ENCODE peak calls at places on chromosomes 6 and 20, in seven cellular contexts. One of them, this sample, is unnamed.

GRCh38 chr6:3270258-3270657 is 11.5 kb downstream of the PSMG4 start:
- DNase-seq in neural crest cell: no peak
- DNase-seq in SK-MEL-5: no peak
- DNase-seq in Calu3: no peak
- DNase-seq in stimulated activated CD4-positive, alpha-beta T cell treated with anti-CD3 and anti-CD28 coated beads, Interleukin-4, amount 100 ng/mL, for 24 hours: no peak
- DNase-seq in HTR-8/SVneo: no peak
- DNase-seq in naive thymus-derived CD8-positive, alpha-beta T cell: no peak
- DNase-seq in this sample: no peak

GRCh38 chr6:22145294-22145693 is 151.5 kb downstream of the PRL start:
- DNase-seq in neural crest cell: no peak
- DNase-seq in SK-MEL-5: no peak
- DNase-seq in Calu3: no peak
- DNase-seq in stimulated activated CD4-positive, alpha-beta T cell treated with anti-CD3 and anti-CD28 coated beads, Interleukin-4, amount 100 ng/mL, for 24 hours: no peak
- DNase-seq in HTR-8/SVneo: no peak
- DNase-seq in naive thymus-derived CD8-positive, alpha-beta T cell: no peak
- DNase-seq in this sample: no peak

GRCh38 chr6:3165631-3166534 is 8.5 kb upstream of the TUBB2A start:
- DNase-seq in neural crest cell: no peak
- DNase-seq in SK-MEL-5: peak
- DNase-seq in Calu3: no peak
- DNase-seq in stimulated activated CD4-positive, alpha-beta T cell treated with anti-CD3 and anti-CD28 coated beads, Interleukin-4, amount 100 ng/mL, for 24 hours: no peak
- DNase-seq in HTR-8/SVneo: no peak
- DNase-seq in naive thymus-derived CD8-positive, alpha-beta T cell: no peak
- DNase-seq in this sample: no peak

GRCh38 chr20:3032624-3033023 is 10.8 kb upstream of the GNRH2 start:
- DNase-seq in neural crest cell: no peak
- DNase-seq in SK-MEL-5: no peak
- DNase-seq in Calu3: no peak
- DNase-seq in stimulated activated CD4-positive, alpha-beta T cell treated with anti-CD3 and anti-CD28 coated beads, Interleukin-4, amount 100 ng/mL, for 24 hours: no peak
- DNase-seq in HTR-8/SVneo: no peak
- DNase-seq in naive thymus-derived CD8-positive, alpha-beta T cell: no peak
- DNase-seq in this sample: no peak

GRCh38 chr6:128826606-128827005 is 56.3 kb upstream of the LAMA2 start:
- DNase-seq in neural crest cell: no peak
- DNase-seq in SK-MEL-5: no peak
- DNase-seq in Calu3: no peak
- DNase-seq in stimulated activated CD4-positive, alpha-beta T cell treated with anti-CD3 and anti-CD28 coated beads, Interleukin-4, amount 100 ng/mL, for 24 hours: no peak
- DNase-seq in HTR-8/SVneo: no peak
- DNase-seq in naive thymus-derived CD8-positive, alpha-beta T cell: no peak
- DNase-seq in this sample: no peak

GRCh38 chr20:1185781-1186334 is 1.1 kb upstream of the TMEM74B start:
- DNase-seq in neural crest cell: peak
- DNase-seq in SK-MEL-5: peak
- DNase-seq in Calu3: peak
- DNase-seq in stimulated activated CD4-positive, alpha-beta T cell treated with anti-CD3 and anti-CD28 coated beads, Interleukin-4, amount 100 ng/mL, for 24 hours: peak
- DNase-seq in HTR-8/SVneo: peak
- DNase-seq in naive thymus-derived CD8-positive, alpha-beta T cell: peak
- DNase-seq in this sample: peak

GRCh38 chr6:3396503-3397180 is 60.2 kb downstream of the SLC22A23 start:
- DNase-seq in neural crest cell: no peak
- DNase-seq in SK-MEL-5: no peak
- DNase-seq in Calu3: no peak
- DNase-seq in stimulated activated CD4-positive, alpha-beta T cell treated with anti-CD3 and anti-CD28 coated beads, Interleukin-4, amount 100 ng/mL, for 24 hours: no peak
- DNase-seq in HTR-8/SVneo: no peak
- DNase-seq in naive thymus-derived CD8-positive, alpha-beta T cell: no peak
- DNase-seq in this sample: no peak

GRCh38 chr6:31204751-31205145 is 34.3 kb upstream of the POU5F1 start:
- DNase-seq in neural crest cell: no peak
- DNase-seq in SK-MEL-5: no peak
- DNase-seq in Calu3: no peak
- DNase-seq in stimulated activated CD4-positive, alpha-beta T cell treated with anti-CD3 and anti-CD28 coated beads, Interleukin-4, amount 100 ng/mL, for 24 hours: no peak
- DNase-seq in HTR-8/SVneo: no peak
- DNase-seq in naive thymus-derived CD8-positive, alpha-beta T cell: no peak
- DNase-seq in this sample: no peak

GRCh38 chr6:39451831-39452230 is 129.3 kb upstream of the KCNK16 start:
- DNase-seq in neural crest cell: no peak
- DNase-seq in SK-MEL-5: peak
- DNase-seq in Calu3: no peak
- DNase-seq in stimulated activated CD4-positive, alpha-beta T cell treated with anti-CD3 and anti-CD28 coated beads, Interleukin-4, amount 100 ng/mL, for 24 hours: no peak
- DNase-seq in HTR-8/SVneo: no peak
- DNase-seq in naive thymus-derived CD8-positive, alpha-beta T cell: no peak
- DNase-seq in this sample: no peak

GRCh38 chr6:169921853-169922779 is 170.7 kb downstream of the ERMARD start:
- DNase-seq in neural crest cell: no peak
- DNase-seq in SK-MEL-5: no peak
- DNase-seq in Calu3: no peak
- DNase-seq in stimulated activated CD4-positive, alpha-beta T cell treated with anti-CD3 and anti-CD28 coated beads, Interleukin-4, amount 100 ng/mL, for 24 hours: peak
- DNase-seq in HTR-8/SVneo: no peak
- DNase-seq in naive thymus-derived CD8-positive, alpha-beta T cell: no peak
- DNase-seq in this sample: peak

GRCh38 chr20:57255183-57255582 is 11.3 kb downstream of the BMP7 start:
- DNase-seq in neural crest cell: no peak
- DNase-seq in SK-MEL-5: no peak
- DNase-seq in Calu3: no peak
- DNase-seq in stimulated activated CD4-positive, alpha-beta T cell treated with anti-CD3 and anti-CD28 coated beads, Interleukin-4, amount 100 ng/mL, for 24 hours: no peak
- DNase-seq in HTR-8/SVneo: no peak
- DNase-seq in naive thymus-derived CD8-positive, alpha-beta T cell: no peak
- DNase-seq in this sample: no peak

GRCh38 chr6:4914412-4915159 is 89.3 kb downstream of the RPP40 start:
- DNase-seq in neural crest cell: no peak
- DNase-seq in SK-MEL-5: no peak
- DNase-seq in Calu3: no peak
- DNase-seq in stimulated activated CD4-positive, alpha-beta T cell treated with anti-CD3 and anti-CD28 coated beads, Interleukin-4, amount 100 ng/mL, for 24 hours: peak
- DNase-seq in HTR-8/SVneo: peak
- DNase-seq in naive thymus-derived CD8-positive, alpha-beta T cell: no peak
- DNase-seq in this sample: no peak

GRCh38 chr20:62795023-62795761 is 1.1 kb upstream of the MRGBP start:
- DNase-seq in neural crest cell: peak
- DNase-seq in SK-MEL-5: peak
- DNase-seq in Calu3: peak
- DNase-seq in stimulated activated CD4-positive, alpha-beta T cell treated with anti-CD3 and anti-CD28 coated beads, Interleukin-4, amount 100 ng/mL, for 24 hours: peak
- DNase-seq in HTR-8/SVneo: peak
- DNase-seq in naive thymus-derived CD8-positive, alpha-beta T cell: peak
- DNase-seq in this sample: peak

GRCh38 chr20:6703047-6703446 is 64.4 kb upstream of the BMP2 start:
- DNase-seq in neural crest cell: no peak
- DNase-seq in SK-MEL-5: no peak
- DNase-seq in Calu3: no peak
- DNase-seq in stimulated activated CD4-positive, alpha-beta T cell treated with anti-CD3 and anti-CD28 coated beads, Interleukin-4, amount 100 ng/mL, for 24 hours: no peak
- DNase-seq in HTR-8/SVneo: no peak
- DNase-seq in naive thymus-derived CD8-positive, alpha-beta T cell: no peak
- DNase-seq in this sample: no peak

GRCh38 chr6:13262302-13263006 is 65.9 kb downstream of the TBC1D7 start:
- DNase-seq in neural crest cell: no peak
- DNase-seq in SK-MEL-5: no peak
- DNase-seq in Calu3: no peak
- DNase-seq in stimulated activated CD4-positive, alpha-beta T cell treated with anti-CD3 and anti-CD28 coated beads, Interleukin-4, amount 100 ng/mL, for 24 hours: no peak
- DNase-seq in HTR-8/SVneo: no peak
- DNase-seq in naive thymus-derived CD8-positive, alpha-beta T cell: no peak
- DNase-seq in this sample: no peak

GRCh38 chr20:11144114-11144513 is 470.3 kb upstream of the JAG1 start:
- DNase-seq in neural crest cell: no peak
- DNase-seq in SK-MEL-5: no peak
- DNase-seq in Calu3: no peak
- DNase-seq in stimulated activated CD4-positive, alpha-beta T cell treated with anti-CD3 and anti-CD28 coated beads, Interleukin-4, amount 100 ng/mL, for 24 hours: no peak
- DNase-seq in HTR-8/SVneo: peak
- DNase-seq in naive thymus-derived CD8-positive, alpha-beta T cell: no peak
- DNase-seq in this sample: no peak

GRCh38 chr6:6806793-6807518 is 218.4 kb downstream of the LY86 start:
- DNase-seq in neural crest cell: no peak
- DNase-seq in SK-MEL-5: no peak
- DNase-seq in Calu3: no peak
- DNase-seq in stimulated activated CD4-positive, alpha-beta T cell treated with anti-CD3 and anti-CD28 coated beads, Interleukin-4, amount 100 ng/mL, for 24 hours: no peak
- DNase-seq in HTR-8/SVneo: no peak
- DNase-seq in naive thymus-derived CD8-positive, alpha-beta T cell: no peak
- DNase-seq in this sample: no peak

GRCh38 chr20:40111282-40111681 is 577.8 kb downstream of the MAFB start:
- DNase-seq in neural crest cell: no peak
- DNase-seq in SK-MEL-5: no peak
- DNase-seq in Calu3: no peak
- DNase-seq in stimulated activated CD4-positive, alpha-beta T cell treated with anti-CD3 and anti-CD28 coated beads, Interleukin-4, amount 100 ng/mL, for 24 hours: no peak
- DNase-seq in HTR-8/SVneo: no peak
- DNase-seq in naive thymus-derived CD8-positive, alpha-beta T cell: no peak
- DNase-seq in this sample: no peak

GRCh38 chr6:158772851-158773371 is 46.3 kb downstream of the EZR start:
- DNase-seq in neural crest cell: no peak
- DNase-seq in SK-MEL-5: no peak
- DNase-seq in Calu3: no peak
- DNase-seq in stimulated activated CD4-positive, alpha-beta T cell treated with anti-CD3 and anti-CD28 coated beads, Interleukin-4, amount 100 ng/mL, for 24 hours: no peak
- DNase-seq in HTR-8/SVneo: no peak
- DNase-seq in naive thymus-derived CD8-positive, alpha-beta T cell: no peak
- DNase-seq in this sample: no peak

GRCh38 chr6:71139249-71139648 is 149.4 kb upstream of the OGFRL1 start:
- DNase-seq in neural crest cell: no peak
- DNase-seq in SK-MEL-5: no peak
- DNase-seq in Calu3: peak
- DNase-seq in stimulated activated CD4-positive, alpha-beta T cell treated with anti-CD3 and anti-CD28 coated beads, Interleukin-4, amount 100 ng/mL, for 24 hours: no peak
- DNase-seq in HTR-8/SVneo: peak
- DNase-seq in naive thymus-derived CD8-positive, alpha-beta T cell: no peak
- DNase-seq in this sample: no peak

GRCh38 chr6:3722785-3723184 is 28.7 kb downstream of the PXDC1 start:
- DNase-seq in neural crest cell: no peak
- DNase-seq in SK-MEL-5: no peak
- DNase-seq in Calu3: no peak
- DNase-seq in stimulated activated CD4-positive, alpha-beta T cell treated with anti-CD3 and anti-CD28 coated beads, Interleukin-4, amount 100 ng/mL, for 24 hours: no peak
- DNase-seq in HTR-8/SVneo: no peak
- DNase-seq in naive thymus-derived CD8-positive, alpha-beta T cell: no peak
- DNase-seq in this sample: no peak

This sample was measured in effector memory CD8-positive, alpha-beta T cell.